ENCODE peak calls at places on chromosomes 12 and 14, in four cellular contexts. U, C, F and H are unnamed samples.

GRCh38 chr12:14665354-14666348 is 30.7 kb downstream of the GUCY2C start:
- DNase-seq in U (no peak), C (no peak), F (no peak), H (no peak)

GRCh38 chr12:127308148-127308547 is 958.8 kb upstream of the TMEM132C start:
- DNase-seq in U (no peak), C (no peak), F (no peak), H (no peak)

GRCh38 chr12:52524898-52525591 is 4.9 kb upstream of the KRT5 start:
- DNase-seq in U (no peak), C (no peak), F (no peak), H (no peak)

GRCh38 chr12:13163868-13164267 is 32.7 kb upstream of the EMP1 start:
- DNase-seq in U (no peak), C (no peak), F (no peak), H (no peak)

GRCh38 chr14:90795744-90796143 is 20.5 kb downstream of the TTC7B start:
- DNase-seq in U (no peak), C (peak), F (no peak), H (no peak)

GRCh38 chr14:92362781-92363235 is 39.8 kb downstream of the SLC24A4 start:
- DNase-seq in U (no peak), C (no peak), F (peak), H (peak)

GRCh38 chr14:96297000-96297399 is 41.0 kb downstream of the BDKRB1 start:
- DNase-seq in U (no peak), C (no peak), F (peak), H (no peak)

GRCh38 chr12:69284131-69284530 is 44.8 kb downstream of the CPSF6 start:
- DNase-seq in U (no peak), C (peak), F (peak), H (peak)

GRCh38 chr12:120085920-120086319 is 30.6 kb downstream of the RAB35 start:
- DNase-seq in U (no peak), C (no peak), F (no peak), H (no peak)

GRCh38 chr14:75285331-75285730 is 6.7 kb downstream of the FOS start:
- DNase-seq in U (no peak), C (no peak), F (no peak), H (no peak)

GRCh38 chr14:54746019-54746418 is 156.6 kb downstream of the GCH1 start:
- DNase-seq in U (no peak), C (no peak), F (no peak), H (no peak)

GRCh38 chr14:75025082-75025481 is 22.4 kb downstream of the EIF2B2 start:
- DNase-seq in U (no peak), C (no peak), F (no peak), H (no peak)

GRCh38 chr12:105385141-105385540 is 54.6 kb downstream of the C12orf75 start:
- DNase-seq in U (no peak), C (no peak), F (no peak), H (no peak)

GRCh38 chr12:110585231-110585799 is 2.2 kb upstream of the PPTC7 start:
- DNase-seq in U (no peak), C (no peak), F (no peak), H (no peak)

GRCh38 chr12:67045650-67046049 is 223.5 kb upstream of the CAND1 start:
- DNase-seq in U (no peak), C (no peak), F (no peak), H (no peak)

GRCh38 chr14:77278461-77279230 is 7.6 kb upstream of the NGB start:
- DNase-seq in U (no peak), C (no peak), F (no peak), H (no peak)

GRCh38 chr12:52236386-52237050 is 3.5 kb downstream of the KRT7 start:
- DNase-seq in U (no peak), C (no peak), F (no peak), H (no peak)

GRCh38 chr12:32198555-32198954 is 91.9 kb downstream of the BICD1 start:
- DNase-seq in U (no peak), C (no peak), F (no peak), H (no peak)

GRCh38 chr12:69821441-69822204 is 3.4 kb upstream of the MYRFL start:
- DNase-seq in U (no peak), C (no peak), F (peak), H (peak)

GRCh38 chr14:104986487-104987164 is 1.0 kb downstream of the CLBA1 start:
- DNase-seq in U (no peak), C (peak), F (no peak), H (no peak)

GRCh38 chr14:92959189-92959531 is 36.2 kb downstream of the CHGA start:
- DNase-seq in U (no peak), C (no peak), F (peak), H (peak)

GRCh38 chr14:96058606-96059200 is 19.5 kb downstream of the C14orf132 start:
- DNase-seq in U (no peak), C (no peak), F (no peak), H (no peak)

GRCh38 chr14:23299558-23299957 is 3.1 kb downstream of the PPP1R3E start:
- DNase-seq in U (no peak), C (no peak), F (peak), H (peak)

GRCh38 chr12:55619352-55620138 is 17.1 kb upstream of the OR10P1 start:
- DNase-seq in U (peak), C (no peak), F (peak), H (peak)

GRCh38 chr12:131102493-131102931 is 148.8 kb downstream of the ADGRD1 start:
- DNase-seq in U (no peak), C (no peak), F (no peak), H (no peak)

GRCh38 chr14:88667555-88668273 is 104.9 kb downstream of the ZC3H14 start:
- DNase-seq in U (peak), C (no peak), F (peak), H (peak)